ENCODE peak calls at places on chromosomes 11 and 22, in nine cellular contexts. U is astrocyte, O is nephron progenitor cell, Q is MM.1S, E is fibroblast of pulmonary artery, N is fibroblast of the aortic adventitia, T is GM23338, F is GM12864, P is endothelial cell. H is an unnamed sample.
A peak's percentile ranks its signal among the peaks of the same experiment; 100 is the strongest.

GRCh38 chr11:46381046-46381835 is at the start of gene MDK:
- DNase-seq in U (no peak), O (peak; percentile 76), Q (no peak), E (no peak), N (no peak), T (peak; percentile 85), F (no peak), P (peak; percentile 69), H (peak; percentile 83)

GRCh38 chr11:104819603-104820002 is 78.7 kb downstream of the CASP12 start:
- DNase-seq in U (no peak), O (no peak), Q (no peak), E (no peak), N (no peak), T (no peak), F (no peak), P (no peak), H (no peak)

GRCh38 chr11:14249121-14249963 is 109.6 kb downstream of the RRAS2 start:
- DNase-seq in U (peak; percentile 8), O (peak; percentile 75), Q (peak; percentile 57), E (peak; percentile 70), N (peak; percentile 71), T (peak; percentile 82), F (no peak), P (peak; percentile 66), H (peak; percentile 71)

GRCh38 chr22:17149073-17149815 is 9.8 kb downstream of the HDHD5 start:
- DNase-seq in U (no peak), O (no peak), Q (no peak), E (no peak), N (no peak), T (no peak), F (no peak), P (no peak), H (no peak)

GRCh38 chr11:9875862-9876261 is 212.0 kb downstream of the SWAP70 start:
- DNase-seq in U (no peak), O (no peak), Q (no peak), E (no peak), N (no peak), T (no peak), F (no peak), P (no peak), H (no peak)

GRCh38 chr11:40401132-40401853 is 1058.2 kb downstream of the LRRC4C start:
- DNase-seq in U (no peak), O (no peak), Q (no peak), E (no peak), N (no peak), T (no peak), F (no peak), P (no peak), H (no peak)

GRCh38 chr11:35290876-35291275 is 128.5 kb downstream of the SLC1A2 start:
- DNase-seq in U (no peak), O (no peak), Q (no peak), E (no peak), N (no peak), T (no peak), F (no peak), P (no peak), H (no peak)

GRCh38 chr11:40842750-40843339 is 616.6 kb downstream of the LRRC4C start:
- DNase-seq in U (no peak), O (no peak), Q (no peak), E (no peak), N (no peak), T (peak; percentile 28), F (no peak), P (no peak), H (no peak)

GRCh38 chr22:30190619-30191018 is 55.9 kb downstream of the LIF start:
- DNase-seq in U (no peak), O (no peak), Q (no peak), E (no peak), N (no peak), T (no peak), F (no peak), P (no peak), H (no peak)

GRCh38 chr11:115222218-115222862 is 281.9 kb downstream of the CADM1 start:
- DNase-seq in U (peak; percentile 98), O (no peak), Q (peak; percentile 95), E (peak; percentile 23), N (no peak), T (peak; percentile 28), F (peak; percentile 96), P (no peak), H (no peak)

GRCh38 chr11:92226331-92227232 is 2.0 kb downstream of the FAT3 start:
- DNase-seq in U (peak; percentile 6), O (peak; percentile 75), Q (no peak), E (no peak), N (no peak), T (peak; percentile 89), F (no peak), P (peak; percentile 55), H (peak; percentile 64)

GRCh38 chr11:62792193-62792575 is 378 bp upstream of the TMEM223 start:
- DNase-seq in U (no peak), O (peak; percentile 39), Q (no peak), E (no peak), N (no peak), T (peak; percentile 46), F (no peak), P (no peak), H (no peak)

GRCh38 chr11:112526699-112527410 is 266.2 kb upstream of the PLET1 start:
- DNase-seq in U (no peak), O (no peak), Q (no peak), E (no peak), N (peak; percentile 16), T (no peak), F (no peak), P (no peak), H (no peak)

GRCh38 chr11:32316846-32317525 is 118.4 kb downstream of the WT1 start:
- DNase-seq in U (peak; percentile 34), O (no peak), Q (no peak), E (peak; percentile 43), N (no peak), T (peak; percentile 6), F (no peak), P (no peak), H (no peak)

GRCh38 chr11:34449013-34449412 is 10.3 kb downstream of the CAT start:
- DNase-seq in U (no peak), O (no peak), Q (peak; percentile 25), E (no peak), N (no peak), T (no peak), F (no peak), P (no peak), H (no peak)

GRCh38 chr11:66860449-66860831 is 3.6 kb downstream of the LRFN4 start:
- DNase-seq in U (no peak), O (no peak), Q (no peak), E (no peak), N (no peak), T (peak; percentile 53), F (no peak), P (no peak), H (peak; percentile 31)
- TF ChIP-seq CTCF in U (no peak), O (no peak), Q (no peak), E (no peak), N (no peak), T (peak; percentile 56), F (no peak), P (no peak), H (no peak)

DNA sequence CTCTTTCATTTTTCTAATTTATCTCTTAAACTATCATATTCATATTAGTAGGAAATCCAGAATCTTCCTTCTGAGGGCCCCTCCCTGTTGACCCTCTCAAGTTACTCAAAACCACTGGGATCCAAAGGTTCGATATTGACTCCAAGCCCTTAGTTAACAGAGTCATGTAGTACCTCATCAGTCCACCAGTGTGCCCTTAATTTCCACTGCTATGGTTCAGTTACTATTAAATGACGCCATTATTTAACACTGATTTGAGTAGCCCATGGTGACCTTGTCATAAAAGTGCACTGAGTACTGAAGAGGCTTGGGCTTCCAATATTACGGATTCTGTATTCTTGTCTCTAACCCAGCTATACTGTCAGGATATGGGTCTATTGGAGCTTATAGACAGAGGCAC is 91.9 kb upstream of the MS4A8 start:
- DNase-seq in U (no peak), O (no peak), Q (no peak), E (no peak), N (no peak), T (peak; percentile 32), F (no peak), P (no peak), H (no peak)
- TF ChIP-seq CTCF in U (no peak), O (peak; percentile 31), Q (no peak), E (no peak), N (no peak), T (no peak), F (peak; percentile 15), P (peak; percentile 64), H (peak; percentile 72)

GRCh38 chr11:12900496-12900895 is 108.6 kb upstream of the RASSF10 start:
- DNase-seq in U (peak; percentile 98), O (no peak), Q (no peak), E (peak; percentile 93), N (peak; percentile 93), T (no peak), F (no peak), P (no peak), H (no peak)

GRCh38 chr11:12897390-12897789 is 111.7 kb upstream of the RASSF10 start:
- DNase-seq in U (no peak), O (no peak), Q (no peak), E (no peak), N (no peak), T (no peak), F (no peak), P (no peak), H (no peak)

GRCh38 chr11:12893787-12894672 is 115.1 kb upstream of the RASSF10 start:
- DNase-seq in U (peak; percentile 63), O (peak; percentile 78), Q (peak; percentile 56), E (peak; percentile 76), N (peak; percentile 79), T (peak; percentile 85), F (peak; percentile 7), P (peak; percentile 72), H (peak; percentile 84)

GRCh38 chr11:12901272-12901671 is 107.8 kb upstream of the RASSF10 start:
- DNase-seq in U (no peak), O (no peak), Q (peak; percentile 24), E (peak; percentile 18), N (no peak), T (no peak), F (no peak), P (no peak), H (no peak)

DNA sequence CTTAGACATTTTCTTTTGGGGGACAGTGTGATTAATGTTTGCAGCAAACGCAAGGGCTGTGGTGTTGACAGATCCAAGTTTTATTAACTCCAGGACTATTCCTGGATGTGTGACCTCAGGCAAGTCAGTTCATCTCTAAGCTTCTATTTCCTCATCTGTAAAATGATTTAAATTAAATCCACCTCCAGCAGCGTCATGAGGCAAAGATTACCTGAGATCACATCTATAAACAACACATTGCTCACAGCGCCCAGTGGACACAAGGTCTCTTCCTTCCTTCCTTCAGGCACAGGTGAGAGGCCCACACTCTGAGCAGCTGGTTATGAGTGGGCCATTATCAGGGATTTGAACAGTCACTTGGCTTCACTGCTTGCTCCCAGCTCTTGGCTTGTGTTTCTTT is 111.2 kb upstream of the RASSF10 start:
- DNase-seq in U (no peak), O (no peak), Q (no peak), E (no peak), N (no peak), T (no peak), F (no peak), P (no peak), H (no peak)
- TF ChIP-seq CTCF in U (no peak), O (no peak), Q (no peak), E (no peak), N (no peak), T (no peak), F (no peak), P (no peak), H (no peak)

DNA sequence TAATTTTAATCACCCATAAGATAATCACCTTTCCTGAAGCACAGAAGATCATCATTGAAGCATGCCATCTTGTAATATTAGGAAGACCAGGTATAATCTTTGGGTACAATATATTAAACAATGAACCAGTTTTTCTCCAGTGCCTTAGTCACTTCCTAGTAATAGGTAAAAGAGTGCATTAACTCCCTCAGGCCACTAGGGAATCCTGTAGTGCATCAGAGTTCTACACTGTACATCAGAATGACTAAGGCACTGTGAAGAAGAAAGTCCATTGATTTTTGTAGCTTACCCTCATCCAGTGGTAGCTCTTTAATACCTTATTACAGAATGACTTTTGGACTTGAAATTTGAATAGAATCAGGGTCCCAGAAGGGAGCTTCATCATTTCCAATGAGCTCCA is 4.5 kb downstream of the C11orf87 start:
- DNase-seq in U (no peak), O (no peak), Q (peak; percentile 15), E (no peak), N (no peak), T (peak; percentile 28), F (no peak), P (no peak), H (no peak)
- TF ChIP-seq CTCF in U (peak; percentile 41), O (peak; percentile 38), Q (peak; percentile 7), E (peak; percentile 29), N (peak; percentile 35), T (no peak), F (peak; percentile 35), P (peak; percentile 64), H (peak; percentile 55)